ENCODE peak calls at places on chromosome 5, in six cellular contexts. O is coronary artery, K is uterus, I is tibial nerve, F is GM20000, X is astrocyte of the spinal cord. R is an unnamed sample.
A peak's percentile ranks its signal among the peaks of the same experiment; 100 is the strongest.

GRCh38 chr5:154179846-154180710 is 10.5 kb upstream of the GALNT10 start:
- DNase-seq in I (no peak), F (peak; percentile 70), O (no peak), X (peak; percentile 67), K (no peak), R (peak; percentile 24)

GRCh38 chr5:10552183-10553143 is 11.4 kb upstream of the ANKRD33B start:
- DNase-seq in O (no peak), X (peak; percentile 47), F (no peak), K (no peak), I (no peak), R (no peak)

GRCh38 chr5:60163762-60164161 is 270.2 kb upstream of the PDE4D start:
- DNase-seq in O (no peak), K (no peak), F (no peak), X (peak; percentile 49), I (no peak), R (no peak)

GRCh38 chr5:38208782-38209378 is 49.5 kb upstream of the EGFLAM start:
- DNase-seq in I (no peak), X (peak; percentile 43), F (no peak), K (no peak), O (no peak), R (peak; percentile 17)

GRCh38 chr5:17180957-17181723 is 36.3 kb upstream of the BASP1 start:
- DNase-seq in K (no peak), O (no peak), F (no peak), I (no peak), X (peak; percentile 91), R (no peak)

GRCh38 chr5:14523243-14524034 is 58.2 kb upstream of the OTULINL start:
- DNase-seq in F (no peak), K (no peak), X (no peak), I (no peak), O (no peak), R (no peak)

GRCh38 chr5:121737120-121737519 is 114.6 kb upstream of the FTMT start:
- DNase-seq in K (no peak), O (no peak), I (no peak), F (no peak), X (no peak), R (no peak)

GRCh38 chr5:32581010-32581785 is 4.2 kb upstream of the SUB1 start:
- DNase-seq in I (no peak), K (no peak), X (no peak), F (no peak), O (no peak), R (no peak)

GRCh38 chr5:3595102-3595961 is at the start of gene IRX1:
- DNase-seq in I (no peak), O (peak; percentile 22), K (no peak), X (peak; percentile 56), F (peak; percentile 23), R (no peak)

GRCh38 chr5:173454764-173455598 is 126.8 kb upstream of the STC2 start:
- DNase-seq in X (peak; percentile 98), I (no peak), F (no peak), K (peak; percentile 26), O (peak; percentile 82), R (no peak)

GRCh38 chr5:95870105-95870672 is 47.7 kb upstream of the GLRX start:
- DNase-seq in I (no peak), F (peak; percentile 48), O (no peak), X (peak; percentile 60), K (no peak), R (no peak)

GRCh38 chr5:123157797-123158528 is 68.9 kb downstream of the PRDM6 start:
- DNase-seq in X (peak; percentile 88), I (no peak), O (no peak), F (no peak), K (no peak), R (no peak)

GRCh38 chr5:139186293-139186692 is 11.9 kb downstream of the SIL1 start:
- DNase-seq in X (no peak), O (no peak), I (no peak), K (no peak), F (no peak), R (no peak)

DNA sequence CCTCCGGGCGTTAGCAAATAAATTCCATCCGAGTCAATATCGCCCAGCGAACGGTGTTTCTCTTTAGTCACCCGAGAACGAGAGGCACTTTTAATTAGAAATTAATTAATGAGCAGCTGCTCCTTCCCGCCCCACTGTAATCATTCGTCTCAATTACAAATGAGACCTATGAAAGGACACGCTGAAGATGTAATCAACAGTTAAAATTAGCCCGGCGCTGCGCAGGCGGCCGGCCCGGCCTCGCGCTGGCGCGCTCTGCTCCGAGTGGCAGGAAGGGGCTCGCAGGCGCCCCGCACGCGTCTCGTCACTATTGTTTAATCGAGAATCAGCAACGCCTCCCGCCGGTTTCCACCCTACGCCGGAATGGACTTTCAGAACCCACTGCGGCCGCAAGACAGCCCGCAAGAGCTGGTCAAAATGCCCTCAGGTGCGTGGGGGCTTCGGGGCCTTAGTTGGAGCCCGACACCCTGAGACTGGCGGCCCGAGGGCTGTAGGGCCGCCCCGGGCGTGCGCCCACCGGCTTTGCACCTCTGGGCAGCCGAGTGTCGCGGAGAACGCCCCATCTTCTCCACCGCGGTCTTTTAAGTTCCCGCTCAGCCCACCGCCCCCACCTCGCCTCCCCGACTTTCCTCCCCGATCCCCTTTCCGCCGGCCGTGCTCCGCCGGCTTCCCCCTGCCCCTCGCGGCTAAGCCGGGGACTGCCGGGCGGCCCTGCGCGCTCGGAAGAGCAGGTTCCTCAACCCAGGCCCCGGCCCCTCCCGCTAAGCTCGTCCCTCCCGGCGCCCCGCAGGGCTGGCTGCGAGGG is 597 bp upstream of the IRX4 start:
- DNase-seq in F (no peak), O (no peak), X (no peak), I (no peak), K (no peak), R (no peak)
- TF ChIP-seq CTCF in F (no peak), O (no peak), X (no peak), I (no peak), K (no peak), R (peak; percentile 63)

GRCh38 chr5:149130121-149130931 is 11.0 kb upstream of the ABLIM3 start:
- DNase-seq in X (no peak), O (no peak), K (no peak), I (no peak), F (no peak), R (no peak)
- TF ChIP-seq CTCF in X (peak; percentile 57), O (no peak), K (no peak), I (peak; percentile 20), F (no peak), R (peak; percentile 26)

DNA sequence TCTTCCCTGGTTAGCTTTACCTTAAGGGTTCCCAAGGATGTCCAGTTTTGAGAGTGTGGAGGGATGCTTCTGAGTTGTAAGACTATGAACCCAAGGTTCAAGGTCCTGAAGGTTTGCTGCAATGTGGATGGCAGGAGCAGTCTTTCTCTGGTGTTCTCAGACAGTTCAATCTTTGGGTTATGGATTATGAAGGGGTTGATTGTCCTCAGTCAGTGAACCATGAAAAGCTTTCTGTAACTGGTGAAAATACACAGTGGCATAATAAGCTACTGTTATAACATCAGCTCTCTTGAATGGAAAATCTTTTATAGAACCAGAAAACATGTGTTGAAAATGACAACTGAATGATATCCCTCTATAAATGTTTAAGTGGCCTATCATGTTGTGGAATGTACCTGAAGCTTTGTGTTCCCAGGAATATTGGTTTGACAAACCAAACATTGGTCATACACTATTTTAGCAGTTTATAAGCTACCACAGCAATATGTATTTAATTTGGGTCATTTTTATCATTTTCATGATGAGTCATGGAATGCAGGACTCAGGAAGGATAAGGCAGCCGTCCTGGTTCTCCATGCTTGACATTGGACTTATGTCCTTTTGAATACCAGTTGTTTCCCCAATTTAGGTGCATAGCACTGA is 1041.8 kb upstream of the ARRDC3 start:
- DNase-seq in F (no peak), X (no peak), I (no peak), O (no peak), K (no peak), R (no peak)
- TF ChIP-seq CTCF in F (no peak), X (no peak), I (no peak), O (no peak), K (no peak), R (no peak)

GRCh38 chr5:167973126-167973525 is 318.3 kb upstream of the WWC1 start:
- DNase-seq in O (no peak), X (no peak), F (no peak), I (no peak), K (no peak), R (no peak)

GRCh38 chr5:167967494-167968180 is 323.8 kb upstream of the WWC1 start:
- DNase-seq in I (no peak), O (no peak), X (no peak), F (no peak), K (no peak), R (no peak)

GRCh38 chr5:167968784-167969183 is 322.7 kb upstream of the WWC1 start:
- DNase-seq in F (no peak), K (no peak), I (no peak), X (no peak), O (no peak), R (no peak)

GRCh38 chr5:167971706-167972105 is 319.7 kb upstream of the WWC1 start:
- DNase-seq in K (no peak), I (no peak), O (no peak), F (no peak), X (no peak), R (no peak)

GRCh38 chr5:167970002-167970401 is 321.4 kb upstream of the WWC1 start:
- DNase-seq in X (peak; percentile 44), F (peak; percentile 7), I (no peak), K (no peak), O (no peak), R (no peak)
- TF ChIP-seq CTCF in X (peak; percentile 32), F (no peak), I (no peak), K (no peak), O (no peak), R (no peak)

DNA sequence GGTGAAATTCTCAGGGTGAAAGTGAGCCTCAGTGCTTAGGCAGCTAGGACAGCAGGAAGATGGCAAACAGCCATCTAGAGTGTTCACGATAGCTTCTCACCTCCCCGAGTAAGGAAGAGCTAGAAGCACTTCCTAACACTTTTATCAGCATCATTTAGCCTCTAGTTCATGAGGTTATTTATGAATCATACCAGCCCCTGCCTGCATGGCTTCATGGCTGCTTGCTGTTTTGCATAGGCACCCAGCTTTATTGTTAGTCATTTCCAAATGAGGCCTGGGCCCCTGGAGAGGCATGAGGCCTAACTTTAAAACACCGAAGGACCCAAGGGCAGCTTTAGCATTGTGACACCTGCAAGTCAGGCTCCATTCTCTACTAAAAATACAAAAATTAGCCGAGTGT is 134.9 kb upstream of the PANK3 start:
- DNase-seq in O (peak; percentile 21), F (no peak), X (peak; percentile 12), K (no peak), I (no peak), R (no peak)
- TF ChIP-seq CTCF in O (no peak), F (no peak), X (no peak), K (no peak), I (no peak), R (no peak)

R was measured in neural crest cell.